ENCODE peak calls at places on chromosomes 7 and 10, in nine cellular contexts. R is PC-9; M is psoas muscle; Y is SK-N-SH; Z is hepatocyte; I is heart left ventricle; P is neural progenitor cell; X is CD8-positive, alpha-beta T cell; L is upper lobe of right lung. C is an unnamed sample.
A peak's percentile ranks its signal among the peaks of the same experiment; 100 is the strongest.

GRCh38 chr7:91945476-91945875 is 4.8 kb downstream of the AKAP9 start:
- DNase-seq in R (no peak), M (no peak), Y (no peak), Z (peak; percentile 50), I (no peak), P (no peak), X (no peak), L (no peak), C (no peak)

GRCh38 chr7:155324012-155324917 is 26.6 kb downstream of the INSIG1 start:
- DNase-seq in R (no peak), M (no peak), Y (peak; percentile 56), Z (no peak), I (no peak), P (no peak), X (no peak), L (no peak), C (no peak)

GRCh38 chr10:109913351-109913902 is 9.9 kb downstream of the XPNPEP1 start:
- DNase-seq in R (no peak), M (no peak), Y (no peak), Z (no peak), I (no peak), P (peak; percentile 76), X (no peak), L (no peak), C (no peak)

GRCh38 chr7:44393238-44394111 is 68.1 kb upstream of the CAMK2B start:
- DNase-seq in R (no peak), M (no peak), Y (no peak), Z (no peak), I (no peak), P (no peak), X (no peak), L (no peak), C (no peak)

GRCh38 chr7:41956712-41957111 is 253.8 kb upstream of the INHBA start:
- DNase-seq in R (no peak), M (no peak), Y (no peak), Z (no peak), I (no peak), P (peak; percentile 7), X (no peak), L (no peak), C (no peak)

GRCh38 chr7:47647213-47647985 is 65.5 kb upstream of the TNS3 start:
- DNase-seq in R (no peak), M (no peak), Y (no peak), Z (no peak), I (no peak), P (no peak), X (peak; percentile 6), L (no peak), C (no peak)

GRCh38 chr10:70255329-70256299 is 22.4 kb upstream of the PPA1 start:
- DNase-seq in R (peak; percentile 88), M (peak; percentile 25), Y (no peak), Z (no peak), I (no peak), P (no peak), X (no peak), L (no peak), C (no peak)

GRCh38 chr10:132876131-132876860 is 66.1 kb downstream of the CFAP46 start:
- DNase-seq in R (no peak), M (no peak), Y (no peak), Z (no peak), I (no peak), P (no peak), X (no peak), L (peak; percentile 55), C (no peak)

GRCh38 chr7:75614390-75614789 is 122.3 kb downstream of the SPDYE5 start:
- DNase-seq in R (no peak), M (no peak), Y (no peak), Z (no peak), I (no peak), P (no peak), X (no peak), L (no peak), C (no peak)

GRCh38 chr10:79320785-79321493 is 26.3 kb upstream of the PPIF start:
- DNase-seq in R (peak; percentile 75), M (no peak), Y (no peak), Z (no peak), I (no peak), P (no peak), X (no peak), L (no peak), C (no peak)

GRCh38 chr7:85104432-85105205 is 82.2 kb downstream of the SEMA3D start:
- DNase-seq in R (no peak), M (no peak), Y (no peak), Z (no peak), I (no peak), P (no peak), X (no peak), L (no peak), C (no peak)

GRCh38 chr10:93461807-93462178 is 20.3 kb downstream of the MYOF start:
- DNase-seq in R (no peak), M (no peak), Y (no peak), Z (no peak), I (no peak), P (no peak), X (no peak), L (no peak), C (no peak)

DNA sequence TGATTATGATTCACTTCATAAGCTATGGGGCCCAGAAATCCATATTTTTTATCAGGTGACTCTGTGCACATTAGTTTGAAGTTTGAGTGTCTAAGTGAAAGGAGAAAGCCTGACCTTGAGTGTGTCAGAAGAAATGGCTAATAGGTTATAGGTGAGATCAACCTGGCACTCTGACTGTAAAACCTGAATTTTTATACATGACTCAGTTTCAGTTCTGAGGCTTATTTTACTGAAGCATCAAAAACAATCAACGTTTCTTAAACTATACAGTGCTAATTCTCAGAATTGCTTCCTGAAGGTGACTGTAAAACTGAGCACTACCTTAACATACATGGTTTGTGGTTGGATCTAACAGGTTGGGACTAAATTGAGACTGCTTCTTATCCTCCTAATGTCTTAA is 159.4 kb upstream of the AHR start:
- DNase-seq in R (no peak), M (no peak), Y (no peak), Z (no peak), I (no peak), P (no peak), X (no peak), L (no peak), C (no peak)
- H3K27ac ChIP-seq in R (no peak overlapping the region), M (no peak overlapping the region), Y (no peak overlapping the region), Z (peak overlapping the region; percentile 42), I (no peak overlapping the region), P (no peak overlapping the region), X (peak overlapping the region; percentile 17), L (peak overlapping the region; percentile 40), C (peak overlapping the region; percentile 51)

DNA sequence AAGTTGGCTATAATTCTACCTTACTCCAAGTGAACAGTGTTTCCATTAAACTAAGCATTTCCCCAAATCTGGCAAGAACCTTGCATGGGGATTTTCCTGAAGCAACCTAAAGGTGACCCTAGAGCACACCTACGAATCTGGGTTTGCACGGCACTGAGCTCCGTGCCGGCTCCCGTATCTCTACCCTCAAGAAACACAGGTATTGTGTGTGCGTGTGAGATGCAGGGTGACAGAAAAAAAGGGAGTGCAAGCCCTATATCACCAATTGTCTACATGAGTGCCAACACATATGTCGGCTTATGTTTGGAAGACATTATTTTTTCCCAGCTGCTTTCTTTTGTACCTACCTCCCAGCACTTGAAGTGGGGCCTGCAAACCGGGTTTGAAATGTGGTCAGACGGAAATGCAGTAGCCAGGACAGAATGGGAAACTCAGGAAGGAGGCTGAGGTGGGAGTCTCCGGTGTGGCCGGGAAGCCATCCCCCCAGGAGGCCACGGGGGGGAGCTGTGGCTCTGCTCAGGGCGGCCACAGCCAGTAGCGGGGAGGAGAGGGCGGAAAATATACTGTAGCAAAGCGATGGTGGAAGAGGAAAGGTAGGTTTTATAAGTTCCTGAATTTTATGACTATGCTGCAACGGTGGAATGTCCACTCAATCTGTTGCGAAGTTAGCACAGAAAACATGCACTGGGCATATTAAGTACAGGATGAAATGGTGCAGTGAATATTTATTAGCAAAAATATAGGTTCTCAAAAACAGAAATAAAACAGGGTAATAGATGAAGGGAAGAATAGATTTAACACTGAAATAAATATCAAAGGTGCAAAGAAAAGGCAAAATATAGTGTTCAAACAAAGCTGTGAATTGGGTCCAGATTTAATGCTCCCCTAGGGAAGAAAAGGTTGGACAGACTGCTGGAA is 435.5 kb upstream of the MGMT start:
- DNase-seq in R (peak; percentile 25), M (peak; percentile 60), Y (peak; percentile 90), Z (peak; percentile 83), I (peak; percentile 60), P (peak; percentile 83), X (peak; percentile 54), L (no peak), C (peak; percentile 20)
- TF ChIP-seq CTCF in R (peak; percentile 67), M (peak; percentile 95), Y (peak; percentile 34), Z (peak; percentile 94), I (peak; percentile 91), P (peak; percentile 97), X (peak; percentile 86), L (peak; percentile 90), C (peak; percentile 82)

GRCh38 chr7:68977709-68978108 is 620.6 kb upstream of the AUTS2 start:
- DNase-seq in R (no peak), M (peak; percentile 15), Y (no peak), Z (no peak), I (no peak), P (no peak), X (no peak), L (no peak), C (no peak)

GRCh38 chr7:68984331-68984730 is 613.9 kb upstream of the AUTS2 start:
- DNase-seq in R (no peak), M (no peak), Y (no peak), Z (no peak), I (no peak), P (no peak), X (no peak), L (no peak), C (no peak)

GRCh38 chr7:68978710-68979109 is 619.6 kb upstream of the AUTS2 start:
- DNase-seq in R (no peak), M (no peak), Y (no peak), Z (no peak), I (no peak), P (no peak), X (no peak), L (no peak), C (no peak)

GRCh38 chr7:68980011-68980410 is 618.3 kb upstream of the AUTS2 start:
- DNase-seq in R (no peak), M (no peak), Y (no peak), Z (no peak), I (no peak), P (no peak), X (no peak), L (no peak), C (no peak)
- H3K27ac ChIP-seq in R (peak overlapping the region; percentile 88), M (no peak overlapping the region), Y (peak overlapping the region; percentile 81), Z (no peak overlapping the region), I (no peak overlapping the region), P (no peak overlapping the region), X (no peak overlapping the region), L (no peak overlapping the region), C (no peak overlapping the region)

DNA sequence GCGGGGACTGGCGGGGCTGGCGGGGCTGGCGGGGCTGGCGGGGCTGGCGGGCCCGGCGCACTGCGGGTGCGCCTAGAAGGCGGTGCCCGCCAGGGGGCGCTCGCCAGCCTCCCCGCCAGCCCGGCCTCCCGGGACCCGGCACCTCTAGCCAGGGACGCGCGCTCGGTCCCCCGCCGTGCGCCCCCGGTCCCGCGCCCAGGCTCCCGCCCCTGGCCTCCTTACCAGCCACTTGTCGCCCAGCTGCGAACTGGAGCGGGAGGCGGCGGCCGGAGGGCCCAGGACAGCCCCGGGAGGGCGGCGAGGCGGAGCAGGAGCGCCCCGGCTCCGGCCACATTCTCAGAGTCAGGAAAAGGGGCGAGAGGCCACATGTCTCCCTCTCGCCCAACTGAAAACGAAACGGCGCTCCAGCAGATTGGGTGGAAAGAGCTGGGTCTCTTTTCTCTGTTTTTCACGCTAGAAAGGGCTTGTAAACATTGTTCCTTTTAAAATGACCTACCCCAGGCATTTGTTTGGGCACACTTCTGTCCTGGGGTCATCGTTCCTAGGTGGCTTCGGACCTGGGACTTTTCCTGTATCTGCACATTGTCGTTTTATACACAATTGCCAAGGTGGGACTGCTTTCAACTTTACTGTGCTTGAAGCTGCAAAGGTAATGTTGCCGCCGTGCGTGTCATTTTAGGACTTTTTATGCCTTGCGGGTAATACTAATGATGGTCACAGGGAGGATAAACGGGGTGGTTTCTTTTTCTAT is 378 bp upstream of the PRKCQ start:
- DNase-seq in R (peak; percentile 83), M (peak; percentile 83), Y (peak; percentile 94), Z (peak; percentile 91), I (peak; percentile 47), P (peak; percentile 91), X (peak; percentile 81), L (peak; percentile 92), C (peak; percentile 86)
- TF ChIP-seq CTCF in R (no peak), M (peak; percentile 69), Y (peak; percentile 39), Z (peak; percentile 34), I (peak; percentile 51), P (peak; percentile 57), X (peak; percentile 47), L (peak; percentile 41), C (peak; percentile 32)

C was measured in CD4-positive, alpha-beta T cell.